ENCODE peak calls at places on chromosomes 3 and 15, in nine cellular contexts. W is MM.1S, R is dorsolateral prefrontal cortex, Q is GM23338, N is spleen, B is AG10803, T is transverse colon, I is mucosa of descending colon, S is progenitor cell of endocrine pancreas. M is an unnamed sample.

GRCh38 chr3:346186-346585 is 149.6 kb downstream of the CHL1 start:
- DNase-seq in I (no peak), R (no peak), S (no peak), T (no peak), B (no peak), W (no peak), Q (no peak), N (no peak), M (no peak)

GRCh38 chr3:142077155-142077858 is 72.0 kb downstream of the TFDP2 start:
- DNase-seq in N (no peak), B (no peak), T (peak; percentile 22), R (no peak), I (no peak), Q (no peak), S (no peak), W (no peak), M (no peak)

GRCh38 chr15:48617619-48618018 is 27.9 kb downstream of the FBN1 start:
- DNase-seq in B (peak; percentile 93), R (no peak), T (peak; percentile 18), N (peak; percentile 71), S (no peak), I (peak; percentile 28), W (no peak), Q (no peak), M (no peak)

GRCh38 chr3:129128357-129129155 is 7.0 kb upstream of the RAB43 start:
- DNase-seq in N (peak; percentile 72), Q (no peak), I (no peak), W (no peak), S (no peak), R (no peak), T (no peak), B (no peak), M (no peak)

GRCh38 chr3:144553301-144553700 is 581.7 kb downstream of the DIPK2A start:
- DNase-seq in N (no peak), B (no peak), W (no peak), T (no peak), S (no peak), R (no peak), I (no peak), Q (no peak), M (no peak)

GRCh38 chr15:96230557-96231181 is 99.8 kb upstream of the NR2F2 start:
- DNase-seq in N (no peak), Q (no peak), S (no peak), I (no peak), R (no peak), W (no peak), B (peak; percentile 11), T (no peak), M (no peak)

GRCh38 chr15:55993804-55994539 is 560 bp upstream of the NEDD4 start:
- DNase-seq in R (no peak), S (no peak), N (no peak), B (peak; percentile 66), I (no peak), Q (peak; percentile 70), W (no peak), T (no peak), M (no peak)

GRCh38 chr15:52121006-52121405 is 8.4 kb upstream of the BCL2L10 start:
- DNase-seq in T (no peak), N (no peak), S (no peak), Q (no peak), B (no peak), R (no peak), I (no peak), W (no peak), M (no peak)

GRCh38 chr3:194781617-194782016 is 95.9 kb downstream of the FAM43A start:
- DNase-seq in W (no peak), N (no peak), I (no peak), B (no peak), T (no peak), Q (no peak), R (no peak), S (no peak), M (no peak)

GRCh38 chr15:64809649-64810498 is 15.6 kb downstream of the PIF1 start:
- DNase-seq in B (peak; percentile 64), I (peak; percentile 90), T (peak; percentile 83), R (peak; percentile 74), N (peak; percentile 90), S (peak; percentile 76), Q (peak; percentile 97), W (peak; percentile 59), M (peak; percentile 92)

GRCh38 chr3:108471346-108471935 is 39.0 kb downstream of the MYH15 start:
- DNase-seq in W (no peak), B (peak; percentile 25), R (no peak), Q (no peak), N (no peak), S (no peak), T (no peak), I (no peak), M (no peak)

GRCh38 chr15:100732359-100733055 is 130.1 kb downstream of the ASB7 start:
- DNase-seq in B (peak; percentile 91), R (no peak), T (no peak), N (no peak), S (no peak), I (no peak), W (no peak), Q (no peak), M (peak; percentile 51)

GRCh38 chr15:59296181-59296617 is 76.5 kb downstream of the MYO1E start:
- DNase-seq in I (no peak), S (no peak), R (no peak), Q (no peak), W (no peak), N (no peak), T (no peak), B (peak; percentile 96), M (no peak)

GRCh38 chr3:67083277-67083676 is 85.2 kb downstream of the KBTBD8 start:
- DNase-seq in T (no peak), R (no peak), I (peak; percentile 4), B (no peak), N (peak; percentile 57), S (no peak), Q (no peak), W (peak; percentile 50), M (no peak)

GRCh38 chr15:40354408-40355171 is 3.4 kb upstream of the DISP2 start:
- DNase-seq in W (no peak), I (no peak), B (no peak), R (peak; percentile 65), S (no peak), N (peak; percentile 54), T (peak; percentile 11), Q (peak; percentile 83), M (no peak)

GRCh38 chr3:45473841-45474240 is 85.5 kb downstream of the LARS2 start:
- DNase-seq in R (no peak), N (no peak), B (peak; percentile 93), S (no peak), W (no peak), T (no peak), Q (no peak), I (no peak), M (no peak)

GRCh38 chr3:4071481-4072184 is 231.5 kb upstream of the SETMAR start:
- DNase-seq in T (peak; percentile 9), W (no peak), R (no peak), B (no peak), I (peak; percentile 16), N (peak; percentile 81), Q (peak; percentile 84), S (no peak), M (no peak)

GRCh38 chr3:66923991-66924390 is 74.1 kb upstream of the KBTBD8 start:
- DNase-seq in S (no peak), N (no peak), W (peak; percentile 42), Q (no peak), B (no peak), I (no peak), T (no peak), R (no peak), M (no peak)

GRCh38 chr3:122987231-122987630 is 40.3 kb downstream of the SEMA5B start:
- DNase-seq in T (no peak), N (no peak), W (no peak), B (no peak), Q (no peak), S (no peak), R (no peak), I (no peak), M (no peak)
- TF ChIP-seq CTCF in T (no peak), N (no peak), W (no peak), B (no peak), Q (no peak), S (no peak), R (no peak), I (no peak), M (no peak)

GRCh38 chr3:2458816-2459215 is 360.1 kb downstream of the CNTN4 start:
- DNase-seq in W (no peak), N (no peak), I (no peak), Q (no peak), B (no peak), T (no peak), S (no peak), R (no peak), M (no peak)
- TF ChIP-seq CTCF in W (no peak), N (no peak), I (no peak), Q (no peak), B (no peak), T (no peak), S (no peak), R (no peak), M (no peak)

GRCh38 chr3:13121553-13122001 is 48.3 kb upstream of the IQSEC1 start:
- DNase-seq in N (peak; percentile 62), W (no peak), S (no peak), R (no peak), Q (peak; percentile 37), B (no peak), I (no peak), T (no peak), M (no peak)
- TF ChIP-seq CTCF in N (no peak), W (no peak), S (no peak), R (no peak), Q (peak; percentile 22), B (no peak), I (no peak), T (no peak), M (no peak)

GRCh38 chr3:16885948-16886683 is 1.4 kb downstream of the PLCL2 start:
- DNase-seq in T (no peak), Q (no peak), I (no peak), W (peak; percentile 34), S (no peak), B (no peak), R (no peak), N (peak; percentile 77), M (no peak)

GRCh38 chr3:16884084-16884747 is 539 bp upstream of the PLCL2 start:
- DNase-seq in Q (peak; percentile 91), S (peak; percentile 80), B (peak; percentile 25), T (peak; percentile 79), W (peak; percentile 52), N (peak; percentile 94), R (no peak), I (peak; percentile 74), M (peak; percentile 86)

GRCh38 chr3:16887130-16887529 is 2.4 kb downstream of the PLCL2 start:
- DNase-seq in I (no peak), B (no peak), W (no peak), N (no peak), Q (no peak), R (no peak), T (no peak), S (no peak), M (no peak)

GRCh38 chr3:16884748-16885587 is at the start of gene PLCL2:
- DNase-seq in S (peak; percentile 31), W (peak; percentile 65), R (no peak), I (peak; percentile 59), Q (peak; percentile 66), B (peak; percentile 29), T (peak; percentile 61), N (peak; percentile 93), M (no peak)

DNA sequence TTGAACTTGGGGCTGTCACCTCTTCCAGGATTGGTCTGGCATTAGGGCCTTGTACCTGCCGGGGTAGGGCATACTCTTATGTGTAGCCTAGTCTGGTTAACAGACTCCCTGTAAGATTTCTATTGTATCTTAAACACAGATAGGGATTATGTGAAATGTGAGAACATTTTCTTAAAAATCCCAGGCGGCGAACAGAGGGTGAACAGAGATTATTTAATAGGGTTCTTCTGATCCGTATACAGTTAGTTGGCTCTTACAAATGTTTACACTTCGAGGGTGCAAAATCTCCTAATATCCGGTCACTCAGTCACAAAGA is 791 bp downstream of the PLCL2 start:
- DNase-seq in N (no peak), Q (no peak), T (no peak), W (peak; percentile 49), S (no peak), I (no peak), R (no peak), B (no peak), M (no peak)
- TF ChIP-seq CTCF in N (no peak), Q (no peak), T (no peak), W (no peak), S (no peak), I (no peak), R (no peak), B (no peak), M (no peak)